ENCODE peak calls at places on chromosomes 16 and 17, in nine cellular contexts. One of them, this sample, is unnamed.

GRCh38 chr16:9092963-9093477 is 1.6 kb downstream of the HAPSTR1 start:
- DNase-seq in SK-MEL-5: peak; percentile 8
- DNase-seq in iPS DF 19.7: no peak
- DNase-seq in RPMI7951: no peak
- DNase-seq in T-helper 2 cell: no peak
- DNase-seq in H54: no peak
- DNase-seq in lower lobe of right lung: peak; percentile 54
- DNase-seq in A549: no peak
- DNase-seq in epithelial cell of esophagus: no peak
- DNase-seq in this sample: peak; percentile 81

GRCh38 chr16:24773771-24774427 is 44.4 kb downstream of the TNRC6A start:
- DNase-seq in SK-MEL-5: no peak
- DNase-seq in iPS DF 19.7: no peak
- DNase-seq in RPMI7951: no peak
- DNase-seq in T-helper 2 cell: no peak
- DNase-seq in H54: no peak
- DNase-seq in lower lobe of right lung: no peak
- DNase-seq in A549: no peak
- DNase-seq in epithelial cell of esophagus: no peak
- DNase-seq in this sample: no peak

GRCh38 chr16:228151-228855 is 946 bp downstream of the LUC7L start:
- DNase-seq in SK-MEL-5: peak; percentile 20
- DNase-seq in iPS DF 19.7: no peak
- DNase-seq in RPMI7951: peak; percentile 13
- DNase-seq in T-helper 2 cell: no peak
- DNase-seq in H54: no peak
- DNase-seq in lower lobe of right lung: no peak
- DNase-seq in A549: peak; percentile 25
- DNase-seq in epithelial cell of esophagus: peak; percentile 31
- DNase-seq in this sample: no peak

GRCh38 chr17:75571197-75571884 is 16.3 kb upstream of the MYO15B start:
- DNase-seq in SK-MEL-5: no peak
- DNase-seq in iPS DF 19.7: no peak
- DNase-seq in RPMI7951: no peak
- DNase-seq in T-helper 2 cell: no peak
- DNase-seq in H54: no peak
- DNase-seq in lower lobe of right lung: peak; percentile 76
- DNase-seq in A549: no peak
- DNase-seq in epithelial cell of esophagus: no peak
- DNase-seq in this sample: no peak

GRCh38 chr16:17346441-17346773 is 124.4 kb downstream of the XYLT1 start:
- DNase-seq in SK-MEL-5: no peak
- DNase-seq in iPS DF 19.7: no peak
- DNase-seq in RPMI7951: no peak
- DNase-seq in T-helper 2 cell: no peak
- DNase-seq in H54: no peak
- DNase-seq in lower lobe of right lung: no peak
- DNase-seq in A549: no peak
- DNase-seq in epithelial cell of esophagus: no peak
- DNase-seq in this sample: no peak

GRCh38 chr17:61335845-61336655 is 63.6 kb upstream of the TBX2 start:
- DNase-seq in SK-MEL-5: no peak
- DNase-seq in iPS DF 19.7: no peak
- DNase-seq in RPMI7951: peak; percentile 58
- DNase-seq in T-helper 2 cell: no peak
- DNase-seq in H54: no peak
- DNase-seq in lower lobe of right lung: no peak
- DNase-seq in A549: no peak
- DNase-seq in epithelial cell of esophagus: no peak
- DNase-seq in this sample: peak; percentile 72

GRCh38 chr16:53022374-53022773 is 30.3 kb downstream of the CHD9NB start:
- DNase-seq in SK-MEL-5: peak; percentile 67
- DNase-seq in iPS DF 19.7: peak; percentile 45
- DNase-seq in RPMI7951: peak; percentile 54
- DNase-seq in T-helper 2 cell: no peak
- DNase-seq in H54: peak; percentile 57
- DNase-seq in lower lobe of right lung: no peak
- DNase-seq in A549: peak; percentile 69
- DNase-seq in epithelial cell of esophagus: peak; percentile 61
- DNase-seq in this sample: no peak

GRCh38 chr16:85686912-85687591 is 1.7 kb downstream of the GINS2 start:
- DNase-seq in SK-MEL-5: no peak
- DNase-seq in iPS DF 19.7: no peak
- DNase-seq in RPMI7951: no peak
- DNase-seq in T-helper 2 cell: no peak
- DNase-seq in H54: no peak
- DNase-seq in lower lobe of right lung: peak; percentile 15
- DNase-seq in A549: no peak
- DNase-seq in epithelial cell of esophagus: no peak
- DNase-seq in this sample: peak; percentile 20

GRCh38 chr17:19319771-19320505 is 42.6 kb downstream of the B9D1 start:
- DNase-seq in SK-MEL-5: no peak
- DNase-seq in iPS DF 19.7: no peak
- DNase-seq in RPMI7951: no peak
- DNase-seq in T-helper 2 cell: no peak
- DNase-seq in H54: no peak
- DNase-seq in lower lobe of right lung: peak; percentile 26
- DNase-seq in A549: no peak
- DNase-seq in epithelial cell of esophagus: no peak
- DNase-seq in this sample: no peak

GRCh38 chr16:69481901-69482341 is 57.5 kb downstream of the CYB5B start:
- DNase-seq in SK-MEL-5: no peak
- DNase-seq in iPS DF 19.7: no peak
- DNase-seq in RPMI7951: no peak
- DNase-seq in T-helper 2 cell: no peak
- DNase-seq in H54: no peak
- DNase-seq in lower lobe of right lung: peak; percentile 89
- DNase-seq in A549: no peak
- DNase-seq in epithelial cell of esophagus: peak; percentile 84
- DNase-seq in this sample: peak; percentile 28

GRCh38 chr16:2779151-2779920 is 2.3 kb upstream of the ELOB start:
- DNase-seq in SK-MEL-5: no peak
- DNase-seq in iPS DF 19.7: no peak
- DNase-seq in RPMI7951: no peak
- DNase-seq in T-helper 2 cell: no peak
- DNase-seq in H54: no peak
- DNase-seq in lower lobe of right lung: no peak
- DNase-seq in A549: no peak
- DNase-seq in epithelial cell of esophagus: no peak
- DNase-seq in this sample: no peak

GRCh38 chr16:75251280-75252048 is at the start of gene BCAR1:
- DNase-seq in SK-MEL-5: peak; percentile 66
- DNase-seq in iPS DF 19.7: no peak
- DNase-seq in RPMI7951: peak; percentile 85
- DNase-seq in T-helper 2 cell: no peak
- DNase-seq in H54: peak; percentile 78
- DNase-seq in lower lobe of right lung: peak; percentile 93
- DNase-seq in A549: peak; percentile 87
- DNase-seq in epithelial cell of esophagus: peak; percentile 89
- DNase-seq in this sample: peak; percentile 88

GRCh38 chr17:75096082-75096625 is 8.4 kb downstream of the SLC16A5 start:
- DNase-seq in SK-MEL-5: no peak
- DNase-seq in iPS DF 19.7: no peak
- DNase-seq in RPMI7951: peak; percentile 81
- DNase-seq in T-helper 2 cell: no peak
- DNase-seq in H54: peak; percentile 95
- DNase-seq in lower lobe of right lung: peak; percentile 92
- DNase-seq in A549: peak; percentile 90
- DNase-seq in epithelial cell of esophagus: peak; percentile 98
- DNase-seq in this sample: no peak

GRCh38 chr16:69500496-69500895 is 65.3 kb upstream of the NFAT5 start:
- DNase-seq in SK-MEL-5: no peak
- DNase-seq in iPS DF 19.7: no peak
- DNase-seq in RPMI7951: no peak
- DNase-seq in T-helper 2 cell: no peak
- DNase-seq in H54: no peak
- DNase-seq in lower lobe of right lung: no peak
- DNase-seq in A549: no peak
- DNase-seq in epithelial cell of esophagus: no peak
- DNase-seq in this sample: no peak

GRCh38 chr16:77298638-77299360 is 99.6 kb downstream of the SYCE1L start:
- DNase-seq in SK-MEL-5: no peak
- DNase-seq in iPS DF 19.7: no peak
- DNase-seq in RPMI7951: peak; percentile 87
- DNase-seq in T-helper 2 cell: no peak
- DNase-seq in H54: no peak
- DNase-seq in lower lobe of right lung: no peak
- DNase-seq in A549: peak; percentile 52
- DNase-seq in epithelial cell of esophagus: peak; percentile 91
- DNase-seq in this sample: no peak

GRCh38 chr16:11034481-11034931 is 90.1 kb downstream of the CLEC16A start:
- DNase-seq in SK-MEL-5: no peak
- DNase-seq in iPS DF 19.7: no peak
- DNase-seq in RPMI7951: peak; percentile 10
- DNase-seq in T-helper 2 cell: no peak
- DNase-seq in H54: no peak
- DNase-seq in lower lobe of right lung: no peak
- DNase-seq in A549: no peak
- DNase-seq in epithelial cell of esophagus: no peak
- DNase-seq in this sample: no peak

GRCh38 chr17:39400547-39401411 is 647 bp downstream of the FBXL20 start:
- DNase-seq in SK-MEL-5: peak; percentile 20
- DNase-seq in iPS DF 19.7: no peak
- DNase-seq in RPMI7951: no peak
- DNase-seq in T-helper 2 cell: no peak
- DNase-seq in H54: no peak
- DNase-seq in lower lobe of right lung: peak; percentile 50
- DNase-seq in A549: no peak
- DNase-seq in epithelial cell of esophagus: peak; percentile 26
- DNase-seq in this sample: no peak

GRCh38 chr16:2033057-2033911 is 6.6 kb downstream of the NHERF2 start:
- DNase-seq in SK-MEL-5: peak; percentile 4
- DNase-seq in iPS DF 19.7: no peak
- DNase-seq in RPMI7951: peak; percentile 71
- DNase-seq in T-helper 2 cell: no peak
- DNase-seq in H54: peak; percentile 77
- DNase-seq in lower lobe of right lung: no peak
- DNase-seq in A549: no peak
- DNase-seq in epithelial cell of esophagus: no peak
- DNase-seq in this sample: no peak

GRCh38 chr17:11885051-11885450 is 112.2 kb downstream of the ZNF18 start:
- DNase-seq in SK-MEL-5: no peak
- DNase-seq in iPS DF 19.7: no peak
- DNase-seq in RPMI7951: no peak
- DNase-seq in T-helper 2 cell: no peak
- DNase-seq in H54: no peak
- DNase-seq in lower lobe of right lung: no peak
- DNase-seq in A549: no peak
- DNase-seq in epithelial cell of esophagus: no peak
- DNase-seq in this sample: no peak

GRCh38 chr16:51657844-51658243 is 506.8 kb upstream of the SALL1 start:
- DNase-seq in SK-MEL-5: no peak
- DNase-seq in iPS DF 19.7: no peak
- DNase-seq in RPMI7951: no peak
- DNase-seq in T-helper 2 cell: no peak
- DNase-seq in H54: no peak
- DNase-seq in lower lobe of right lung: no peak
- DNase-seq in A549: no peak
- DNase-seq in epithelial cell of esophagus: no peak
- DNase-seq in this sample: no peak

GRCh38 chr17:78935419-78936323 is 10.5 kb upstream of the TIMP2 start:
- DNase-seq in SK-MEL-5: no peak
- DNase-seq in iPS DF 19.7: no peak
- DNase-seq in RPMI7951: peak; percentile 98
- DNase-seq in T-helper 2 cell: no peak
- DNase-seq in H54: peak; percentile 91
- DNase-seq in lower lobe of right lung: no peak
- DNase-seq in A549: peak; percentile 84
- DNase-seq in epithelial cell of esophagus: peak; percentile 55
- DNase-seq in this sample: no peak

GRCh38 chr16:1706386-1707192 is 594 bp downstream of the MAPK8IP3 start:
- DNase-seq in SK-MEL-5: peak; percentile 23
- DNase-seq in iPS DF 19.7: no peak
- DNase-seq in RPMI7951: peak; percentile 41
- DNase-seq in T-helper 2 cell: no peak
- DNase-seq in H54: peak; percentile 52
- DNase-seq in lower lobe of right lung: no peak
- DNase-seq in A549: no peak
- DNase-seq in epithelial cell of esophagus: peak; percentile 25
- DNase-seq in this sample: peak; percentile 64

GRCh38 chr17:18257268-18257681 is 1.3 kb downstream of the FLII start:
- DNase-seq in SK-MEL-5: no peak
- DNase-seq in iPS DF 19.7: no peak
- DNase-seq in RPMI7951: no peak
- DNase-seq in T-helper 2 cell: no peak
- DNase-seq in H54: peak; percentile 87
- DNase-seq in lower lobe of right lung: no peak
- DNase-seq in A549: no peak
- DNase-seq in epithelial cell of esophagus: peak; percentile 75
- DNase-seq in this sample: peak; percentile 46

This sample was measured in pancreas.